ENCODE peak calls at places on chromosomes 6 and 20, in five cellular contexts. F is mucosa of descending colon, M is nephron progenitor cell, P is GM12865, V is mammary epithelial cell. K is an unnamed sample.
A peak's percentile ranks its signal among the peaks of the same experiment; 100 is the strongest.

GRCh38 chr6:68778356-68779020 is 143.4 kb downstream of the ADGRB3 start:
- DNase-seq in F (no peak), M (peak; percentile 30), P (peak; percentile 26), V (no peak), K (no peak)

GRCh38 chr6:1079525-1079924 is 232.4 kb upstream of the FOXQ1 start:
- DNase-seq in F (no peak), M (no peak), P (no peak), V (no peak), K (no peak)

GRCh38 chr6:44058617-44059358 is 68.5 kb downstream of the MRPL14 start:
- DNase-seq in F (peak; percentile 82), M (no peak), P (peak; percentile 72), V (peak; percentile 99), K (peak; percentile 95)

GRCh38 chr20:5612476-5613291 is 137.5 kb upstream of the SHLD1 start:
- DNase-seq in F (no peak), M (no peak), P (no peak), V (peak; percentile 30), K (no peak)

GRCh38 chr6:151307501-151307900 is 67.7 kb downstream of the AKAP12 start:
- DNase-seq in F (no peak), M (no peak), P (no peak), V (no peak), K (no peak)

GRCh38 chr20:38109657-38110524 is 55.2 kb downstream of the TGM2 start:
- DNase-seq in F (no peak), M (no peak), P (no peak), V (peak; percentile 85), K (peak; percentile 72)

GRCh38 chr6:170529839-170530520 is 23.1 kb downstream of the PSMB1 start:
- DNase-seq in F (peak; percentile 56), M (peak; percentile 82), P (peak; percentile 66), V (peak; percentile 48), K (peak; percentile 44)

GRCh38 chr20:47775039-47775438 is 10.2 kb downstream of the SULF2 start:
- DNase-seq in F (no peak), M (no peak), P (peak; percentile 12), V (no peak), K (no peak)

GRCh38 chr6:13641315-13641714 is 26.2 kb downstream of the NOL7 start:
- DNase-seq in F (no peak), M (no peak), P (no peak), V (no peak), K (no peak)

GRCh38 chr6:43199912-43200311 is 17.9 kb downstream of the CUL9 start:
- DNase-seq in F (no peak), M (no peak), P (no peak), V (no peak), K (no peak)

GRCh38 chr20:51076841-51077543 is 54.1 kb upstream of the KCNG1 start:
- DNase-seq in F (no peak), M (no peak), P (no peak), V (no peak), K (no peak)

GRCh38 chr6:134176283-134176975 is 124.0 kb upstream of the SLC2A12 start:
- DNase-seq in F (peak; percentile 67), M (peak; percentile 63), P (no peak), V (no peak), K (no peak)

GRCh38 chr6:91487729-91488392 is 901.0 kb upstream of the MAP3K7 start:
- DNase-seq in F (no peak), M (no peak), P (no peak), V (no peak), K (no peak)

GRCh38 chr6:16760536-16761468 is at the start of gene ATXN1:
- DNase-seq in F (peak; percentile 76), M (peak; percentile 69), P (peak; percentile 32), V (peak; percentile 63), K (no peak)

GRCh38 chr20:53565254-53565653 is 28.4 kb downstream of the ZNF217 start:
- DNase-seq in F (no peak), M (no peak), P (no peak), V (no peak), K (no peak)

GRCh38 chr6:47363736-47364135 is 54.0 kb upstream of the TNFRSF21 start:
- DNase-seq in F (no peak), M (no peak), P (no peak), V (no peak), K (no peak)

GRCh38 chr6:37972994-37973757 is 153.6 kb downstream of the ZFAND3 start:
- DNase-seq in F (no peak), M (no peak), P (no peak), V (no peak), K (no peak)

GRCh38 chr20:21808139-21808538 is 102.7 kb downstream of the PAX1 start:
- DNase-seq in F (no peak), M (no peak), P (no peak), V (no peak), K (no peak)

GRCh38 chr6:43367245-43367984 is 2.0 kb downstream of the ZNF318 start:
- DNase-seq in F (no peak), M (no peak), P (no peak), V (no peak), K (no peak)

GRCh38 chr20:22582960-22583772 is 1.2 kb downstream of the FOXA2 start:
- DNase-seq in F (no peak), M (peak; percentile 49), P (no peak), V (no peak), K (no peak)

GRCh38 chr6:38192486-38192885 is 373.0 kb downstream of the ZFAND3 start:
- DNase-seq in F (no peak), M (no peak), P (no peak), V (no peak), K (no peak)

GRCh38 chr6:134714679-134715078 is 235.2 kb downstream of the ALDH8A1 start:
- DNase-seq in F (no peak), M (no peak), P (no peak), V (peak; percentile 72), K (peak; percentile 38)

GRCh38 chr20:22905667-22906066 is 129.4 kb upstream of the SSTR4 start:
- DNase-seq in F (no peak), M (no peak), P (peak; percentile 23), V (no peak), K (no peak)

GRCh38 chr6:29976588-29977424 is 34.5 kb downstream of the HLA-A start:
- DNase-seq in F (peak; percentile 83), M (peak; percentile 75), P (peak; percentile 80), V (peak; percentile 70), K (no peak)

GRCh38 chr6:33314943-33315752 is 1.3 kb upstream of the TAPBP start:
- DNase-seq in F (peak; percentile 88), M (no peak), P (peak; percentile 67), V (peak; percentile 46), K (no peak)

GRCh38 chr6:169213814-169214520 is 39.7 kb downstream of the THBS2 start:
- DNase-seq in F (no peak), M (no peak), P (no peak), V (no peak), K (no peak)

GRCh38 chr6:164378330-164378729 is 931.1 kb downstream of the C6orf118 start:
- DNase-seq in F (no peak), M (no peak), P (no peak), V (no peak), K (no peak)

GRCh38 chr6:30490031-30490876 is 945 bp downstream of the HLA-E start:
- DNase-seq in F (peak; percentile 90), M (peak; percentile 79), P (peak; percentile 88), V (peak; percentile 60), K (no peak)

GRCh38 chr6:129500958-129501381 is 209.0 kb downstream of the ARHGAP18 start:
- DNase-seq in F (no peak), M (no peak), P (no peak), V (no peak), K (no peak)

GRCh38 chr20:51456511-51457280 is 85.8 kb downstream of the NFATC2 start:
- DNase-seq in F (peak; percentile 89), M (peak; percentile 28), P (no peak), V (peak; percentile 96), K (peak; percentile 93)

GRCh38 chr20:63071541-63072181 is 64.9 kb upstream of the BHLHE23 start:
- DNase-seq in F (peak; percentile 26), M (peak; percentile 65), P (no peak), V (peak; percentile 35), K (peak; percentile 4)

GRCh38 chr6:95576621-95577316 is 566 bp upstream of the MANEA start:
- DNase-seq in F (no peak), M (no peak), P (peak; percentile 32), V (peak; percentile 22), K (no peak)

GRCh38 chr6:129893513-129894098 is 32.5 kb upstream of the TMEM244 start:
- DNase-seq in F (no peak), M (no peak), P (peak; percentile 40), V (peak; percentile 15), K (no peak)

GRCh38 chr6:46486186-46486585 is 5.1 kb downstream of the RCAN2 start:
- DNase-seq in F (no peak), M (no peak), P (no peak), V (no peak), K (no peak)

GRCh38 chr6:132089173-132089572 is 138.0 kb upstream of the CCN2 start:
- DNase-seq in F (no peak), M (no peak), P (no peak), V (no peak), K (no peak)

GRCh38 chr6:159095561-159096095 is 50.8 kb upstream of the TAGAP start:
- DNase-seq in F (no peak), M (no peak), P (no peak), V (no peak), K (no peak)
- TF ChIP-seq CTCF in F (no peak), M (no peak), P (no peak), V (no peak), K (no peak)

DNA sequence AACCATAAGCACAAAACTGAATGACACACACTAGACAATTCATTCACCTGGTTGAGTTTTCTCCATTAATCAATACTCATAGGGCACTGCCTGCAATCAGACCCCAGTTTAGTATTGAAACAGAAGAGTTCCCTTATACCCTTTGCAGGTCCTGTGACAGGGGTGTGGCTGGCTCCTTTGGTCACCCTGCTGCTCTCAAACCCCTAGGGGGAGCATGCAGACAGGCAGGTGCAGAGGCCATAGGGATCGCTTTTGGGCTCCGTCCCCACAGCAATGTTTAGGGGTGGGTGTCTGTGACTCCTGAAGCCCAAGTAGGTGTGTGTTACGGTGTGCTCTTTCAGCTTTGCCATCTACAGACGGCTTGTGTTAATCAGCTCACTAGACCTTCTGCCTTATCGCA is 210.4 kb downstream of the CENPW start:
- DNase-seq in F (no peak), M (no peak), P (peak; percentile 17), V (no peak), K (no peak)
- TF ChIP-seq CTCF in F (no peak), M (no peak), P (peak; percentile 24), V (peak; percentile 5), K (peak; percentile 20)

GRCh38 chr6:90458353-90459224 is 128.3 kb downstream of the MAP3K7 start:
- DNase-seq in F (peak; percentile 52), M (no peak), P (peak; percentile 46), V (no peak), K (no peak)

GRCh38 chr6:90462102-90462501 is 124.8 kb downstream of the MAP3K7 start:
- DNase-seq in F (no peak), M (no peak), P (no peak), V (no peak), K (no peak)

GRCh38 chr6:90459225-90459758 is 127.6 kb downstream of the MAP3K7 start:
- DNase-seq in F (no peak), M (no peak), P (no peak), V (no peak), K (no peak)

GRCh38 chr6:90461367-90461766 is 125.5 kb downstream of the MAP3K7 start:
- DNase-seq in F (no peak), M (no peak), P (no peak), V (no peak), K (no peak)

GRCh38 chr6:90460067-90460466 is 126.8 kb downstream of the MAP3K7 start:
- DNase-seq in F (no peak), M (no peak), P (no peak), V (no peak), K (no peak)
- TF ChIP-seq CTCF in F (no peak), M (no peak), P (no peak), V (no peak), K (no peak)

GRCh38 chr6:106609699-106610098 is 19.6 kb downstream of the RTN4IP1 start:
- DNase-seq in F (no peak), M (no peak), P (peak; percentile 52), V (peak; percentile 26), K (no peak)
- TF ChIP-seq CTCF in F (no peak), M (peak; percentile 39), P (peak; percentile 31), V (peak; percentile 58), K (peak; percentile 17)